ENCODE peak calls at places on chromosomes 13 and 19, in seven cellular contexts. K is epithelial cell of esophagus; M is HL-60; Y is ascending aorta; P is IMR-90; J is effector memory CD4-positive, alpha-beta T cell; C is AG04450. E is an unnamed sample.

GRCh38 chr13:80655778-80656518 is 315.0 kb upstream of the SPRY2 start:
- DNase-seq in C (no peak), P (no peak), K (no peak), J (no peak), Y (no peak), M (no peak), E (peak; percentile 2)

GRCh38 chr13:39455534-39456175 is 147.3 kb downstream of the LHFPL6 start:
- DNase-seq in M (no peak), Y (no peak), J (no peak), C (no peak), P (peak; percentile 21), K (no peak), E (no peak)

GRCh38 chr19:39941615-39942507 is 7.4 kb upstream of the FCGBP start:
- DNase-seq in P (peak; percentile 38), C (no peak), M (no peak), K (peak; percentile 39), Y (no peak), J (peak; percentile 29), E (peak; percentile 92)

GRCh38 chr13:105139380-105140285 is 1395.8 kb downstream of the EFNB2 start:
- DNase-seq in P (peak; percentile 62), K (no peak), C (no peak), Y (peak; percentile 78), J (peak; percentile 6), M (peak; percentile 66), E (peak; percentile 78)

GRCh38 chr19:18889949-18890745 is 5.8 kb downstream of the CERS1 start:
- DNase-seq in K (no peak), Y (no peak), M (no peak), J (no peak), P (no peak), C (no peak), E (no peak)

GRCh38 chr13:97478247-97478646 is 44.3 kb downstream of the RAP2A start:
- DNase-seq in J (no peak), K (no peak), Y (no peak), M (no peak), C (no peak), P (no peak), E (no peak)

GRCh38 chr13:34128661-34129060 is 310.7 kb downstream of the RFC3 start:
- DNase-seq in K (no peak), C (no peak), M (no peak), J (no peak), Y (no peak), P (no peak), E (no peak)

GRCh38 chr13:110677731-110678545 is 28.0 kb downstream of the CARS2 start:
- DNase-seq in K (no peak), Y (peak; percentile 37), M (no peak), J (no peak), P (peak; percentile 37), C (no peak), E (no peak)

GRCh38 chr19:38656171-38656981 is 8.9 kb downstream of the ACTN4 start:
- DNase-seq in P (peak; percentile 63), J (peak; percentile 30), M (no peak), C (no peak), Y (no peak), K (peak; percentile 86), E (peak; percentile 91)

GRCh38 chr13:84630486-84630885 is 748.2 kb upstream of the SLITRK1 start:
- DNase-seq in K (no peak), J (no peak), M (no peak), C (no peak), P (no peak), Y (no peak), E (no peak)

GRCh38 chr13:25872871-25873607 is 178.8 kb downstream of the SHISA2 start:
- DNase-seq in C (no peak), K (peak; percentile 36), M (peak; percentile 85), Y (no peak), P (no peak), J (no peak), E (no peak)

GRCh38 chr19:36051637-36052036 is 2.4 kb downstream of the THAP8 start:
- DNase-seq in Y (no peak), C (no peak), P (no peak), M (no peak), K (no peak), J (no peak), E (no peak)

GRCh38 chr19:47113446-47114348 is at the start of gene ZC3H4:
- DNase-seq in M (peak; percentile 84), Y (peak; percentile 98), C (peak; percentile 84), J (peak; percentile 93), K (peak; percentile 92), P (peak; percentile 93), E (peak; percentile 91)

GRCh38 chr13:48201044-48201443 is 32.0 kb upstream of the ITM2B start:
- DNase-seq in M (no peak), C (no peak), K (no peak), Y (no peak), P (no peak), J (no peak), E (no peak)

GRCh38 chr13:64925284-64925683 is 2304.9 kb downstream of the PCDH9 start:
- DNase-seq in M (no peak), P (peak; percentile 19), C (no peak), Y (no peak), K (peak; percentile 46), J (no peak), E (no peak)

GRCh38 chr19:36054119-36054732 is at the start of gene THAP8:
- DNase-seq in J (peak; percentile 99), P (peak; percentile 99), C (peak; percentile 99), Y (peak; percentile 100), K (peak; percentile 100), M (peak; percentile 98), E (peak; percentile 99)

GRCh38 chr19:55637534-55637933 is 3.3 kb upstream of the ZNF580 start:
- DNase-seq in P (no peak), C (no peak), K (no peak), J (no peak), M (no peak), Y (no peak), E (no peak)

GRCh38 chr13:19685445-19685844 is 52.0 kb downstream of the MPHOSPH8 start:
- DNase-seq in P (no peak), C (no peak), K (no peak), M (no peak), J (no peak), Y (no peak), E (no peak)

GRCh38 chr19:30447276-30447870 is 75.2 kb downstream of the ZNF536 start:
- DNase-seq in Y (no peak), M (no peak), J (no peak), C (no peak), P (no peak), K (no peak), E (no peak)

GRCh38 chr13:106533101-106533939 is 2.1 kb downstream of the EFNB2 start:
- DNase-seq in P (peak; percentile 78), J (no peak), K (peak; percentile 80), M (no peak), Y (peak; percentile 88), C (peak; percentile 59), E (no peak)

GRCh38 chr13:81686877-81687276 is 1346.0 kb upstream of the SPRY2 start:
- DNase-seq in K (peak; percentile 47), P (no peak), Y (no peak), M (no peak), C (no peak), J (no peak), E (no peak)

GRCh38 chr19:32138416-32138815 is 207.0 kb upstream of the ZNF507 start:
- DNase-seq in J (no peak), K (no peak), M (no peak), Y (no peak), C (no peak), P (no peak), E (no peak)

GRCh38 chr19:13260883-13261653 is 110.9 kb downstream of the IER2 start:
- DNase-seq in J (no peak), P (peak; percentile 93), Y (peak; percentile 64), C (peak; percentile 54), M (peak; percentile 59), K (peak; percentile 95), E (no peak)

DNA sequence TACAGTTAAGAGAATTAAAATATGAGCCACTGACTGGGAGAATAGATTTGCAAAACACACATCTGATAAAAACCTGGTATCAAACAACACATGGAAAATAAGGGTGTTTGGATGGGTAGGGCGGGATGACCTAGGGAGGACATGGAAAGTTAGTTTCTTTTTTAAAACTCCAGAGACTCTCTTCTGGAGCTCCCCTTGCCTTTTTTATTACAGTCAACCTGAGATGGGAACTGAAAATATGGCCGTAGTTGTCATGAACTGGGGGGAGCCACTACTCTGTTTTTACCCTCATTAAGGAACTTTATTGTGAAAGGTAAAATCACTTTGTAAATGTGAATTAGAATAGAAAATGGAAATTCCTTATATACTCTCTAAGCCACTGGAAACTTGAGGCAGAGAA is 113.0 kb downstream of the ATP11A start:
- DNase-seq in C (no peak), K (no peak), P (no peak), Y (no peak), M (no peak), J (no peak), E (no peak)
- H3K4me3 ChIP-seq in C (no peak overlapping the region), K (no peak overlapping the region), P (no peak overlapping the region), Y (no peak overlapping the region), M (no peak overlapping the region), J (no peak overlapping the region), E (no peak overlapping the region)

DNA sequence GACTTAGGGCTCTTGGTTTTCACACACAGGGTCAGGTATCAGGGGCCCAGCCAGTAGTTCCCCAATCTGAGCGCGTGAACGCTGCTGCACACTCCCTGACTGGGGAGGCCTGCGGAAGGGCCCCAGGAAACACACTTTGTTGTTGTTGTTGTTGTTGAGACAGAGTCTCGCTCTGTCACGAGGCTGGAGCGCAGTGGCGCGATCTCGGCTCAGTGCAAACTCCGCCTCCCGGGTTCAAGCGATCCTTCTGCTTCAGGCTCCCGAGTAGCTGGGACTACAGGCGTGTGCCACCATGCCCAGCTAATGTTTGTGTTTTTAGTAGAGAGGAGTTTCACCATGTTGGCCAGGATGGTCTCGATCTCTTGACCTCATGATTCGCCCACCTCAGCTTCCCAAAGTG is 190.4 kb upstream of the GPR12 start:
- DNase-seq in M (no peak), P (no peak), Y (no peak), C (no peak), K (no peak), J (no peak), E (no peak)
- H3K4me3 ChIP-seq in M (no peak overlapping the region), P (no peak overlapping the region), Y (no peak overlapping the region), C (no peak overlapping the region), K (no peak overlapping the region), J (no peak overlapping the region), E (no peak overlapping the region)

GRCh38 chr19:51547397-51548212 is 16.1 kb upstream of the SIGLEC6 start:
- DNase-seq in C (no peak), P (no peak), Y (no peak), J (no peak), K (no peak), M (no peak), E (peak; percentile 90)
- H3K4me3 ChIP-seq in C (no peak overlapping the region), P (no peak overlapping the region), Y (no peak overlapping the region), J (no peak overlapping the region), K (no peak overlapping the region), M (no peak overlapping the region), E (peak overlapping the region; percentile 35)

DNA sequence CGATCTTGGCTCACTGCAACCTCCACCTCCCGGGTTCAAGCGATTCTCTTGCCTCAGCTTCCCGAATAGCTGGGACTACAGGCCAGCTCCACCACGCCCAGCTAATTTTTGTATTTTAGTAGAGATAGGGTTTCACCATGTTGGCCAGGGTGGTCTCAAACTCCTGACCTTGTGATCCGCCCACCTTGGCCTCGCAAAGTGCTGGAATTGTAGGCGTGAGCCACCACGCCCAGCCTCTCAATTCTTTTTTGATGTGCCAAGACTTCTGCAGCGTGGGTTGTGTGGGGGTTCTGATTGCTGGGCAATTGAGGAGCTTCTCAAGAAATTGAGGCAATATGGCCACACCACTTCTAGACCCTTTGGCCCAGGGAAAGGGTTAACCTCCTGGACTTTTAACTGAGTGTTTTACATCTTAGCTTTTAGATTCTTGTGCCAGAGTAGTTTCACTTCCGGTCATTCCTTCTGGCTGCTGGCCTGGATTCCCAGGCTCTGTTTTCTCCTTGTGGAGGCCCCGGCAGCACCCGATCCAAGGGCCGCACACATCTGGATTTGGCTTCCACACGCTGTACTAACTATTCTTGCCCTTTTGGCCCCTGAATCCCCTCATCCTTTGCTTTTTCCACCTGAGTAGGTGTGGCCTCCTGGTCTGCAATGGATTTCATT is 14.7 kb downstream of the SMARCA4 start:
- DNase-seq in Y (peak; percentile 72), P (peak; percentile 66), J (no peak), C (no peak), M (no peak), K (no peak), E (no peak)
- H3K4me3 ChIP-seq in Y (peak overlapping the region; percentile 20), P (no peak overlapping the region), J (no peak overlapping the region), C (peak overlapping the region; percentile 25), M (no peak overlapping the region), K (no peak overlapping the region), E (no peak overlapping the region)